ENCODE peak calls at places on chromosomes 5 and 9, in eight cellular contexts. One of them, this sample, is unnamed.

GRCh38 chr9:5441043-5441442 is 3.3 kb upstream of the PLGRKT start:
- DNase-seq in thyroid gland: no peak
- DNase-seq in CD4-positive, alpha-beta memory T cell: no peak
- DNase-seq in NT2/D1: no peak
- DNase-seq in natural killer cell treated with Interleukin-12 subunit alpha and Interleukin-12 subunit beta and Interleukin-15 and Interleukin-18, amount 100 ng/mL, for 72 hours: no peak
- DNase-seq in CD4-positive, CD25-positive, alpha-beta regulatory T cell: no peak
- DNase-seq in stimulated activated CD8-positive, alpha-beta memory T cell treated with anti-CD3 and anti-CD28 coated beads, Interleukin-4, amount 100 ng/mL, for 4 hours: no peak
- DNase-seq in left ventricle myocardium inferior: no peak
- DNase-seq in this sample: no peak

GRCh38 chr5:101943784-101944183 is 352.3 kb downstream of the SLCO4C1 start:
- DNase-seq in thyroid gland: no peak
- DNase-seq in CD4-positive, alpha-beta memory T cell: no peak
- DNase-seq in NT2/D1: no peak
- DNase-seq in natural killer cell treated with Interleukin-12 subunit alpha and Interleukin-12 subunit beta and Interleukin-15 and Interleukin-18, amount 100 ng/mL, for 72 hours: no peak
- DNase-seq in CD4-positive, CD25-positive, alpha-beta regulatory T cell: peak
- DNase-seq in stimulated activated CD8-positive, alpha-beta memory T cell treated with anti-CD3 and anti-CD28 coated beads, Interleukin-4, amount 100 ng/mL, for 4 hours: no peak
- DNase-seq in left ventricle myocardium inferior: no peak
- DNase-seq in this sample: no peak

GRCh38 chr5:158758666-158759065 is 341.1 kb downstream of the EBF1 start:
- DNase-seq in thyroid gland: no peak
- DNase-seq in CD4-positive, alpha-beta memory T cell: no peak
- DNase-seq in NT2/D1: no peak
- DNase-seq in natural killer cell treated with Interleukin-12 subunit alpha and Interleukin-12 subunit beta and Interleukin-15 and Interleukin-18, amount 100 ng/mL, for 72 hours: no peak
- DNase-seq in CD4-positive, CD25-positive, alpha-beta regulatory T cell: no peak
- DNase-seq in stimulated activated CD8-positive, alpha-beta memory T cell treated with anti-CD3 and anti-CD28 coated beads, Interleukin-4, amount 100 ng/mL, for 4 hours: no peak
- DNase-seq in left ventricle myocardium inferior: no peak
- DNase-seq in this sample: no peak

GRCh38 chr5:89499787-89500186 is 616.8 kb upstream of the MEF2C start:
- DNase-seq in thyroid gland: no peak
- DNase-seq in CD4-positive, alpha-beta memory T cell: no peak
- DNase-seq in NT2/D1: no peak
- DNase-seq in natural killer cell treated with Interleukin-12 subunit alpha and Interleukin-12 subunit beta and Interleukin-15 and Interleukin-18, amount 100 ng/mL, for 72 hours: no peak
- DNase-seq in CD4-positive, CD25-positive, alpha-beta regulatory T cell: no peak
- DNase-seq in stimulated activated CD8-positive, alpha-beta memory T cell treated with anti-CD3 and anti-CD28 coated beads, Interleukin-4, amount 100 ng/mL, for 4 hours: no peak
- DNase-seq in left ventricle myocardium inferior: no peak
- DNase-seq in this sample: no peak

GRCh38 chr9:33329117-33329563 is 38.8 kb downstream of the NFX1 start:
- DNase-seq in thyroid gland: peak
- DNase-seq in CD4-positive, alpha-beta memory T cell: no peak
- DNase-seq in NT2/D1: no peak
- DNase-seq in natural killer cell treated with Interleukin-12 subunit alpha and Interleukin-12 subunit beta and Interleukin-15 and Interleukin-18, amount 100 ng/mL, for 72 hours: no peak
- DNase-seq in CD4-positive, CD25-positive, alpha-beta regulatory T cell: no peak
- DNase-seq in stimulated activated CD8-positive, alpha-beta memory T cell treated with anti-CD3 and anti-CD28 coated beads, Interleukin-4, amount 100 ng/mL, for 4 hours: no peak
- DNase-seq in left ventricle myocardium inferior: no peak
- DNase-seq in this sample: no peak

GRCh38 chr9:76419782-76420380 is 25.7 kb upstream of the RFK start:
- DNase-seq in thyroid gland: no peak
- DNase-seq in CD4-positive, alpha-beta memory T cell: no peak
- DNase-seq in NT2/D1: no peak
- DNase-seq in natural killer cell treated with Interleukin-12 subunit alpha and Interleukin-12 subunit beta and Interleukin-15 and Interleukin-18, amount 100 ng/mL, for 72 hours: no peak
- DNase-seq in CD4-positive, CD25-positive, alpha-beta regulatory T cell: no peak
- DNase-seq in stimulated activated CD8-positive, alpha-beta memory T cell treated with anti-CD3 and anti-CD28 coated beads, Interleukin-4, amount 100 ng/mL, for 4 hours: no peak
- DNase-seq in left ventricle myocardium inferior: no peak
- DNase-seq in this sample: no peak

GRCh38 chr5:170791325-170791954 is 7.9 kb downstream of the GABRP start:
- DNase-seq in thyroid gland: peak
- DNase-seq in CD4-positive, alpha-beta memory T cell: no peak
- DNase-seq in NT2/D1: peak
- DNase-seq in natural killer cell treated with Interleukin-12 subunit alpha and Interleukin-12 subunit beta and Interleukin-15 and Interleukin-18, amount 100 ng/mL, for 72 hours: no peak
- DNase-seq in CD4-positive, CD25-positive, alpha-beta regulatory T cell: peak
- DNase-seq in stimulated activated CD8-positive, alpha-beta memory T cell treated with anti-CD3 and anti-CD28 coated beads, Interleukin-4, amount 100 ng/mL, for 4 hours: no peak
- DNase-seq in left ventricle myocardium inferior: peak
- DNase-seq in this sample: no peak

GRCh38 chr5:1634337-1634661 is 110.5 kb upstream of the LPCAT1 start:
- DNase-seq in thyroid gland: no peak
- DNase-seq in CD4-positive, alpha-beta memory T cell: no peak
- DNase-seq in NT2/D1: no peak
- DNase-seq in natural killer cell treated with Interleukin-12 subunit alpha and Interleukin-12 subunit beta and Interleukin-15 and Interleukin-18, amount 100 ng/mL, for 72 hours: no peak
- DNase-seq in CD4-positive, CD25-positive, alpha-beta regulatory T cell: no peak
- DNase-seq in stimulated activated CD8-positive, alpha-beta memory T cell treated with anti-CD3 and anti-CD28 coated beads, Interleukin-4, amount 100 ng/mL, for 4 hours: no peak
- DNase-seq in left ventricle myocardium inferior: no peak
- DNase-seq in this sample: no peak

GRCh38 chr9:16336833-16337232 is 533.6 kb downstream of the BNC2 start:
- DNase-seq in thyroid gland: no peak
- DNase-seq in CD4-positive, alpha-beta memory T cell: no peak
- DNase-seq in NT2/D1: no peak
- DNase-seq in natural killer cell treated with Interleukin-12 subunit alpha and Interleukin-12 subunit beta and Interleukin-15 and Interleukin-18, amount 100 ng/mL, for 72 hours: no peak
- DNase-seq in CD4-positive, CD25-positive, alpha-beta regulatory T cell: no peak
- DNase-seq in stimulated activated CD8-positive, alpha-beta memory T cell treated with anti-CD3 and anti-CD28 coated beads, Interleukin-4, amount 100 ng/mL, for 4 hours: no peak
- DNase-seq in left ventricle myocardium inferior: no peak
- DNase-seq in this sample: no peak

GRCh38 chr5:119382167-119382566 is 26.3 kb downstream of the TNFAIP8 start:
- DNase-seq in thyroid gland: no peak
- DNase-seq in CD4-positive, alpha-beta memory T cell: no peak
- DNase-seq in NT2/D1: no peak
- DNase-seq in natural killer cell treated with Interleukin-12 subunit alpha and Interleukin-12 subunit beta and Interleukin-15 and Interleukin-18, amount 100 ng/mL, for 72 hours: no peak
- DNase-seq in CD4-positive, CD25-positive, alpha-beta regulatory T cell: no peak
- DNase-seq in stimulated activated CD8-positive, alpha-beta memory T cell treated with anti-CD3 and anti-CD28 coated beads, Interleukin-4, amount 100 ng/mL, for 4 hours: no peak
- DNase-seq in left ventricle myocardium inferior: no peak
- DNase-seq in this sample: no peak

GRCh38 chr5:149268928-149269557 is 2.6 kb upstream of the AFAP1L1 start:
- DNase-seq in thyroid gland: no peak
- DNase-seq in CD4-positive, alpha-beta memory T cell: peak
- DNase-seq in NT2/D1: no peak
- DNase-seq in natural killer cell treated with Interleukin-12 subunit alpha and Interleukin-12 subunit beta and Interleukin-15 and Interleukin-18, amount 100 ng/mL, for 72 hours: no peak
- DNase-seq in CD4-positive, CD25-positive, alpha-beta regulatory T cell: peak
- DNase-seq in stimulated activated CD8-positive, alpha-beta memory T cell treated with anti-CD3 and anti-CD28 coated beads, Interleukin-4, amount 100 ng/mL, for 4 hours: no peak
- DNase-seq in left ventricle myocardium inferior: no peak
- DNase-seq in this sample: no peak

GRCh38 chr9:89219637-89220036 is 41.0 kb upstream of the SHC3 start:
- DNase-seq in thyroid gland: no peak
- DNase-seq in CD4-positive, alpha-beta memory T cell: no peak
- DNase-seq in NT2/D1: no peak
- DNase-seq in natural killer cell treated with Interleukin-12 subunit alpha and Interleukin-12 subunit beta and Interleukin-15 and Interleukin-18, amount 100 ng/mL, for 72 hours: no peak
- DNase-seq in CD4-positive, CD25-positive, alpha-beta regulatory T cell: no peak
- DNase-seq in stimulated activated CD8-positive, alpha-beta memory T cell treated with anti-CD3 and anti-CD28 coated beads, Interleukin-4, amount 100 ng/mL, for 4 hours: no peak
- DNase-seq in left ventricle myocardium inferior: no peak
- DNase-seq in this sample: no peak

GRCh38 chr9:137236238-137236935 is 4.7 kb upstream of the TUBB4B start:
- DNase-seq in thyroid gland: peak
- DNase-seq in CD4-positive, alpha-beta memory T cell: peak
- DNase-seq in NT2/D1: peak
- DNase-seq in natural killer cell treated with Interleukin-12 subunit alpha and Interleukin-12 subunit beta and Interleukin-15 and Interleukin-18, amount 100 ng/mL, for 72 hours: peak
- DNase-seq in CD4-positive, CD25-positive, alpha-beta regulatory T cell: peak
- DNase-seq in stimulated activated CD8-positive, alpha-beta memory T cell treated with anti-CD3 and anti-CD28 coated beads, Interleukin-4, amount 100 ng/mL, for 4 hours: peak
- DNase-seq in left ventricle myocardium inferior: peak
- DNase-seq in this sample: no peak

GRCh38 chr9:33106827-33107621 is 30.6 kb upstream of the SMU1 start:
- DNase-seq in thyroid gland: no peak
- DNase-seq in CD4-positive, alpha-beta memory T cell: no peak
- DNase-seq in NT2/D1: no peak
- DNase-seq in natural killer cell treated with Interleukin-12 subunit alpha and Interleukin-12 subunit beta and Interleukin-15 and Interleukin-18, amount 100 ng/mL, for 72 hours: no peak
- DNase-seq in CD4-positive, CD25-positive, alpha-beta regulatory T cell: no peak
- DNase-seq in stimulated activated CD8-positive, alpha-beta memory T cell treated with anti-CD3 and anti-CD28 coated beads, Interleukin-4, amount 100 ng/mL, for 4 hours: no peak
- DNase-seq in left ventricle myocardium inferior: peak
- DNase-seq in this sample: no peak

GRCh38 chr5:138064526-138064925 is 19.3 kb upstream of the WNT8A start:
- DNase-seq in thyroid gland: no peak
- DNase-seq in CD4-positive, alpha-beta memory T cell: no peak
- DNase-seq in NT2/D1: no peak
- DNase-seq in natural killer cell treated with Interleukin-12 subunit alpha and Interleukin-12 subunit beta and Interleukin-15 and Interleukin-18, amount 100 ng/mL, for 72 hours: no peak
- DNase-seq in CD4-positive, CD25-positive, alpha-beta regulatory T cell: no peak
- DNase-seq in stimulated activated CD8-positive, alpha-beta memory T cell treated with anti-CD3 and anti-CD28 coated beads, Interleukin-4, amount 100 ng/mL, for 4 hours: no peak
- DNase-seq in left ventricle myocardium inferior: no peak
- DNase-seq in this sample: no peak

GRCh38 chr5:163434410-163434866 is 3.0 kb upstream of the CCNG1 start:
- DNase-seq in thyroid gland: no peak
- DNase-seq in CD4-positive, alpha-beta memory T cell: no peak
- DNase-seq in NT2/D1: no peak
- DNase-seq in natural killer cell treated with Interleukin-12 subunit alpha and Interleukin-12 subunit beta and Interleukin-15 and Interleukin-18, amount 100 ng/mL, for 72 hours: no peak
- DNase-seq in CD4-positive, CD25-positive, alpha-beta regulatory T cell: no peak
- DNase-seq in stimulated activated CD8-positive, alpha-beta memory T cell treated with anti-CD3 and anti-CD28 coated beads, Interleukin-4, amount 100 ng/mL, for 4 hours: no peak
- DNase-seq in left ventricle myocardium inferior: no peak
- DNase-seq in this sample: no peak

GRCh38 chr9:134533850-134534585 is 107.6 kb upstream of the COL5A1 start:
- DNase-seq in thyroid gland: no peak
- DNase-seq in CD4-positive, alpha-beta memory T cell: no peak
- DNase-seq in NT2/D1: no peak
- DNase-seq in natural killer cell treated with Interleukin-12 subunit alpha and Interleukin-12 subunit beta and Interleukin-15 and Interleukin-18, amount 100 ng/mL, for 72 hours: peak
- DNase-seq in CD4-positive, CD25-positive, alpha-beta regulatory T cell: no peak
- DNase-seq in stimulated activated CD8-positive, alpha-beta memory T cell treated with anti-CD3 and anti-CD28 coated beads, Interleukin-4, amount 100 ng/mL, for 4 hours: no peak
- DNase-seq in left ventricle myocardium inferior: peak
- DNase-seq in this sample: no peak

GRCh38 chr9:88742483-88742882 is 207.5 kb downstream of the NXNL2 start:
- DNase-seq in thyroid gland: peak
- DNase-seq in CD4-positive, alpha-beta memory T cell: no peak
- DNase-seq in NT2/D1: no peak
- DNase-seq in natural killer cell treated with Interleukin-12 subunit alpha and Interleukin-12 subunit beta and Interleukin-15 and Interleukin-18, amount 100 ng/mL, for 72 hours: no peak
- DNase-seq in CD4-positive, CD25-positive, alpha-beta regulatory T cell: no peak
- DNase-seq in stimulated activated CD8-positive, alpha-beta memory T cell treated with anti-CD3 and anti-CD28 coated beads, Interleukin-4, amount 100 ng/mL, for 4 hours: no peak
- DNase-seq in left ventricle myocardium inferior: no peak
- DNase-seq in this sample: no peak

GRCh38 chr9:35774907-35775635 is 16.3 kb upstream of the NPR2 start:
- DNase-seq in thyroid gland: no peak
- DNase-seq in CD4-positive, alpha-beta memory T cell: no peak
- DNase-seq in NT2/D1: no peak
- DNase-seq in natural killer cell treated with Interleukin-12 subunit alpha and Interleukin-12 subunit beta and Interleukin-15 and Interleukin-18, amount 100 ng/mL, for 72 hours: no peak
- DNase-seq in CD4-positive, CD25-positive, alpha-beta regulatory T cell: no peak
- DNase-seq in stimulated activated CD8-positive, alpha-beta memory T cell treated with anti-CD3 and anti-CD28 coated beads, Interleukin-4, amount 100 ng/mL, for 4 hours: no peak
- DNase-seq in left ventricle myocardium inferior: no peak
- DNase-seq in this sample: no peak

GRCh38 chr5:17258429-17258828 is 41.0 kb downstream of the BASP1 start:
- DNase-seq in thyroid gland: no peak
- DNase-seq in CD4-positive, alpha-beta memory T cell: no peak
- DNase-seq in NT2/D1: no peak
- DNase-seq in natural killer cell treated with Interleukin-12 subunit alpha and Interleukin-12 subunit beta and Interleukin-15 and Interleukin-18, amount 100 ng/mL, for 72 hours: no peak
- DNase-seq in CD4-positive, CD25-positive, alpha-beta regulatory T cell: no peak
- DNase-seq in stimulated activated CD8-positive, alpha-beta memory T cell treated with anti-CD3 and anti-CD28 coated beads, Interleukin-4, amount 100 ng/mL, for 4 hours: no peak
- DNase-seq in left ventricle myocardium inferior: no peak
- DNase-seq in this sample: no peak